ENCODE peak calls at places on chromosomes 11 and 22, in four cellular contexts. I is lower leg skin, V is ovary, X is adrenal gland. T is an unnamed sample.

GRCh38 chr11:113789675-113790320 is 10.2 kb downstream of the CLDN25 start:
- DNase-seq in I (no peak), V (no peak), X (no peak), T (no peak)

GRCh38 chr22:25488244-25489020 is 76.0 kb upstream of the GRK3 start:
- DNase-seq in I (no peak), X (peak), V (peak), T (peak)

GRCh38 chr11:69700278-69701140 is 3.3 kb downstream of the FGF19 start:
- DNase-seq in V (no peak), X (peak), I (no peak), T (peak)

GRCh38 chr11:119091966-119092879 is 7.5 kb downstream of the HMBS start:
- DNase-seq in X (no peak), I (no peak), V (no peak), T (no peak)

GRCh38 chr22:50530280-50530856 is 556 bp upstream of the TYMP start:
- DNase-seq in I (peak), V (peak), X (peak), T (no peak)

GRCh38 chr11:33704240-33705002 is 3.8 kb upstream of the C11orf91 start:
- DNase-seq in V (no peak), X (no peak), I (no peak), T (no peak)

GRCh38 chr11:11521306-11522002 is 100.4 kb downstream of the GALNT18 start:
- DNase-seq in I (no peak), V (no peak), X (no peak), T (no peak)

GRCh38 chr11:61488651-61489291 is 19.8 kb upstream of the LRRC10B start:
- DNase-seq in I (no peak), V (peak), X (peak), T (no peak)

GRCh38 chr11:118922745-118923627 is 2.7 kb downstream of the BCL9L start:
- DNase-seq in X (no peak), V (no peak), I (no peak), T (no peak)

GRCh38 chr11:17801166-17801565 is 66.6 kb downstream of the KCNC1 start:
- DNase-seq in V (no peak), X (no peak), I (no peak), T (no peak)

GRCh38 chr22:19959587-19960490 is 18.2 kb upstream of the TXNRD2 start:
- DNase-seq in I (no peak), V (no peak), X (no peak), T (no peak)

GRCh38 chr11:82719316-82719715 is 14.3 kb downstream of the FAM181B start:
- DNase-seq in V (no peak), I (no peak), X (no peak), T (no peak)

GRCh38 chr11:124745835-124746620 is 6.0 kb downstream of the VSIG2 start:
- DNase-seq in V (no peak), X (no peak), I (no peak), T (no peak)

GRCh38 chr22:49853981-49854791 is 542 bp downstream of the ZBED4 start:
- DNase-seq in I (no peak), X (no peak), V (peak), T (no peak)

GRCh38 chr11:76690736-76691135 is 20.2 kb upstream of the LRRC32 start:
- DNase-seq in X (no peak), V (no peak), I (no peak), T (no peak)

GRCh38 chr22:33126881-33127280 is 68.7 kb upstream of the SYN3 start:
- DNase-seq in I (no peak), V (no peak), X (no peak), T (no peak)

GRCh38 chr22:19879248-19879575 is 24.5 kb upstream of the GNB1L start:
- DNase-seq in X (no peak), V (no peak), I (no peak), T (no peak)

GRCh38 chr11:71279916-71280645 is 27.7 kb upstream of the SHANK2 start:
- DNase-seq in X (peak), I (no peak), V (no peak), T (no peak)

GRCh38 chr11:117221775-117222517 is 9.9 kb downstream of the PCSK7 start:
- DNase-seq in V (peak), X (peak), I (no peak), T (no peak)

GRCh38 chr11:33936745-33937612 is 45.1 kb upstream of the LMO2 start:
- DNase-seq in I (peak), X (peak), V (no peak), T (peak)

GRCh38 chr11:32088117-32088941 is 2.5 kb upstream of the RCN1 start:
- DNase-seq in X (peak), I (peak), V (peak), T (peak)

GRCh38 chr22:46528121-46528610 is 9.3 kb downstream of the CELSR1 start:
- DNase-seq in V (no peak), I (no peak), X (no peak), T (no peak)

GRCh38 chr22:44605486-44605885 is 96.5 kb upstream of the PRR5 start:
- DNase-seq in I (no peak), V (no peak), X (no peak), T (no peak)

GRCh38 chr11:134047586-134047999 is 21.3 kb upstream of the JAM3 start:
- DNase-seq in X (peak), I (peak), V (peak), T (peak)

GRCh38 chr11:126194121-126194543 is 17.3 kb downstream of the RPUSD4 start:
- DNase-seq in X (peak), V (peak), I (no peak), T (no peak)

GRCh38 chr22:46522743-46523300 is 14.6 kb downstream of the CELSR1 start:
- DNase-seq in X (no peak), I (no peak), V (no peak), T (no peak)

GRCh38 chr11:126416542-126417090 is 61.1 kb downstream of the ST3GAL4 start:
- DNase-seq in I (peak), V (peak), X (peak), T (no peak)

GRCh38 chr11:35288817-35289541 is 130.4 kb downstream of the SLC1A2 start:
- DNase-seq in I (no peak), V (no peak), X (no peak), T (peak)

GRCh38 chr11:126790550-126790981 is 210.0 kb downstream of the KIRREL3 start:
- DNase-seq in V (no peak), I (no peak), X (no peak), T (peak)

GRCh38 chr11:16099501-16099900 is 256.8 kb downstream of the SOX6 start:
- DNase-seq in I (no peak), X (no peak), V (no peak), T (no peak)

GRCh38 chr11:108241370-108242037 is 18.6 kb downstream of the ATM start:
- DNase-seq in V (no peak), X (no peak), I (no peak), T (no peak)

GRCh38 chr11:19597194-19597593 is 115.4 kb upstream of the NAV2 start:
- DNase-seq in V (no peak), X (no peak), I (no peak), T (peak)

GRCh38 chr11:19598456-19598855 is 114.2 kb upstream of the NAV2 start:
- DNase-seq in I (no peak), X (no peak), V (no peak), T (no peak)

GRCh38 chr11:19601235-19601634 is 111.4 kb upstream of the NAV2 start:
- DNase-seq in I (no peak), V (no peak), X (no peak), T (no peak)

GRCh38 chr11:19597876-19598275 is 114.8 kb upstream of the NAV2 start:
- DNase-seq in I (no peak), X (no peak), V (no peak), T (peak)

GRCh38 chr11:19598876-19599275 is 113.8 kb upstream of the NAV2 start:
- DNase-seq in I (no peak), V (no peak), X (no peak), T (no peak)
- TF ChIP-seq POLR2A in I (no peak), V (no peak), X (no peak), T (no peak)

GRCh38 chr11:129861702-129862107 is 33.7 kb downstream of the NFRKB start:
- DNase-seq in V (peak), I (peak), X (peak), T (peak)
- TF ChIP-seq POLR2A in V (no peak), I (no peak), X (no peak), T (no peak)

GRCh38 chr22:43293661-43294392 is 49.3 kb downstream of the SCUBE1 start:
- DNase-seq in V (peak), X (peak), I (peak), T (peak)
- TF ChIP-seq POLR2A in V (no peak), X (no peak), I (no peak), T (no peak)

GRCh38 chr11:62791501-62792192 is at the start of gene TMEM223:
- DNase-seq in X (peak), I (peak), V (peak), T (peak)
- TF ChIP-seq POLR2A in X (peak), I (no peak), V (no peak), T (peak)

GRCh38 chr11:111362887-111363411 is 16.1 kb downstream of the POU2AF1 start:
- DNase-seq in I (no peak), X (no peak), V (no peak), T (no peak)
- TF ChIP-seq POLR2A in I (no peak), X (no peak), V (no peak), T (no peak)

T was measured in H54.